ENCODE peak calls at places on chromosomes 4 and X, in five cellular contexts. One of them, this sample, is unnamed.

GRCh38 chrX:41758391-41758790 is 34.4 kb downstream of the GPR82 start:
- DNase-seq in endodermal cell: no peak
- DNase-seq in OCI-LY7: no peak
- DNase-seq in left lung: no peak
- DNase-seq in AG09309: no peak
- DNase-seq in this sample: no peak

GRCh38 chr4:4284827-4285618 is 4.9 kb downstream of the LYAR start:
- DNase-seq in endodermal cell: no peak
- DNase-seq in OCI-LY7: no peak
- DNase-seq in left lung: no peak
- DNase-seq in AG09309: no peak
- DNase-seq in this sample: no peak

GRCh38 chrX:22389544-22390243 is 117.0 kb downstream of the CBLL2 start:
- DNase-seq in endodermal cell: no peak
- DNase-seq in OCI-LY7: no peak
- DNase-seq in left lung: no peak
- DNase-seq in AG09309: no peak
- DNase-seq in this sample: no peak

GRCh38 chrX:48531359-48531954 is 8.1 kb upstream of the TBC1D25 start:
- DNase-seq in endodermal cell: no peak
- DNase-seq in OCI-LY7: no peak
- DNase-seq in left lung: no peak
- DNase-seq in AG09309: peak; percentile 49
- DNase-seq in this sample: no peak

GRCh38 chr4:1952046-1952700 is 56.6 kb downstream of the NELFA start:
- DNase-seq in endodermal cell: no peak
- DNase-seq in OCI-LY7: no peak
- DNase-seq in left lung: no peak
- DNase-seq in AG09309: no peak
- DNase-seq in this sample: no peak

GRCh38 chrX:154804564-154804956 is 725 bp downstream of the MPP1 start:
- DNase-seq in endodermal cell: no peak
- DNase-seq in OCI-LY7: no peak
- DNase-seq in left lung: no peak
- DNase-seq in AG09309: no peak
- DNase-seq in this sample: no peak

GRCh38 chrX:85992811-85993229 is 54.5 kb downstream of the CHM start:
- DNase-seq in endodermal cell: no peak
- DNase-seq in OCI-LY7: no peak
- DNase-seq in left lung: no peak
- DNase-seq in AG09309: no peak
- DNase-seq in this sample: no peak

GRCh38 chr4:166481739-166482138 is 608.7 kb downstream of the TLL1 start:
- DNase-seq in endodermal cell: no peak
- DNase-seq in OCI-LY7: no peak
- DNase-seq in left lung: no peak
- DNase-seq in AG09309: no peak
- DNase-seq in this sample: no peak

GRCh38 chr4:163554870-163555465 is 60.5 kb downstream of the TMA16 start:
- DNase-seq in endodermal cell: no peak
- DNase-seq in OCI-LY7: peak; percentile 68
- DNase-seq in left lung: no peak
- DNase-seq in AG09309: no peak
- DNase-seq in this sample: no peak

GRCh38 chrX:11309220-11309619 is 16.0 kb downstream of the AMELX start:
- DNase-seq in endodermal cell: no peak
- DNase-seq in OCI-LY7: no peak
- DNase-seq in left lung: no peak
- DNase-seq in AG09309: no peak
- DNase-seq in this sample: no peak

GRCh38 chrX:131816551-131817136 is 206.5 kb upstream of the STK26 start:
- DNase-seq in endodermal cell: no peak
- DNase-seq in OCI-LY7: peak; percentile 0
- DNase-seq in left lung: peak; percentile 75
- DNase-seq in AG09309: peak; percentile 71
- DNase-seq in this sample: peak; percentile 85

GRCh38 chr4:145681956-145682355 is 2.0 kb downstream of the C4orf51 start:
- DNase-seq in endodermal cell: no peak
- DNase-seq in OCI-LY7: no peak
- DNase-seq in left lung: no peak
- DNase-seq in AG09309: no peak
- DNase-seq in this sample: no peak

GRCh38 chr4:142516686-142517145 is 329.4 kb downstream of the INPP4B start:
- DNase-seq in endodermal cell: no peak
- DNase-seq in OCI-LY7: no peak
- DNase-seq in left lung: no peak
- DNase-seq in AG09309: peak; percentile 67
- DNase-seq in this sample: no peak

GRCh38 chr4:107094332-107094731 is 58.2 kb upstream of the DKK2 start:
- DNase-seq in endodermal cell: no peak
- DNase-seq in OCI-LY7: no peak
- DNase-seq in left lung: no peak
- DNase-seq in AG09309: peak; percentile 23
- DNase-seq in this sample: no peak

GRCh38 chr4:53152467-53152866 is 213.4 kb downstream of the SCFD2 start:
- DNase-seq in endodermal cell: no peak
- DNase-seq in OCI-LY7: no peak
- DNase-seq in left lung: no peak
- DNase-seq in AG09309: no peak
- DNase-seq in this sample: no peak

GRCh38 chr4:158444621-158445020 is 77.1 kb upstream of the RXFP1 start:
- DNase-seq in endodermal cell: no peak
- DNase-seq in OCI-LY7: no peak
- DNase-seq in left lung: no peak
- DNase-seq in AG09309: no peak
- DNase-seq in this sample: no peak

GRCh38 chr4:154744341-154744948 is 645 bp downstream of the LRAT start:
- DNase-seq in endodermal cell: no peak
- DNase-seq in OCI-LY7: no peak
- DNase-seq in left lung: no peak
- DNase-seq in AG09309: no peak
- DNase-seq in this sample: no peak

GRCh38 chrX:138298268-138298667 is 413.2 kb downstream of the FGF13 start:
- DNase-seq in endodermal cell: no peak
- DNase-seq in OCI-LY7: no peak
- DNase-seq in left lung: no peak
- DNase-seq in AG09309: no peak
- DNase-seq in this sample: no peak

GRCh38 chr4:12036450-12036849 is 607.8 kb upstream of the HS3ST1 start:
- DNase-seq in endodermal cell: no peak
- DNase-seq in OCI-LY7: no peak
- DNase-seq in left lung: no peak
- DNase-seq in AG09309: no peak
- DNase-seq in this sample: no peak

GRCh38 chr4:126267689-126268088 is 952.9 kb downstream of the FAT4 start:
- DNase-seq in endodermal cell: no peak
- DNase-seq in OCI-LY7: no peak
- DNase-seq in left lung: no peak
- DNase-seq in AG09309: peak; percentile 46
- DNase-seq in this sample: no peak

GRCh38 chr4:11611868-11612267 is 183.2 kb upstream of the HS3ST1 start:
- DNase-seq in endodermal cell: no peak
- DNase-seq in OCI-LY7: no peak
- DNase-seq in left lung: no peak
- DNase-seq in AG09309: no peak
- DNase-seq in this sample: no peak

GRCh38 chrX:16213970-16214369 is 46.7 kb downstream of the MAGEB17 start:
- DNase-seq in endodermal cell: no peak
- DNase-seq in OCI-LY7: no peak
- DNase-seq in left lung: no peak
- DNase-seq in AG09309: no peak
- DNase-seq in this sample: no peak

GRCh38 chrX:15547356-15547755 is 46.7 kb downstream of the BMX start:
- DNase-seq in endodermal cell: no peak
- DNase-seq in OCI-LY7: no peak
- DNase-seq in left lung: no peak
- DNase-seq in AG09309: no peak
- DNase-seq in this sample: no peak

GRCh38 chrX:34426334-34426733 is 230.8 kb downstream of the TMEM47 start:
- DNase-seq in endodermal cell: peak; percentile 65
- DNase-seq in OCI-LY7: no peak
- DNase-seq in left lung: no peak
- DNase-seq in AG09309: no peak
- DNase-seq in this sample: no peak

GRCh38 chr4:146335763-146336412 is 121.5 kb downstream of the REELD1 start:
- DNase-seq in endodermal cell: no peak
- DNase-seq in OCI-LY7: no peak
- DNase-seq in left lung: no peak
- DNase-seq in AG09309: no peak
- DNase-seq in this sample: no peak

GRCh38 chrX:43562372-43562771 is 93.7 kb upstream of the MAOA start:
- DNase-seq in endodermal cell: no peak
- DNase-seq in OCI-LY7: no peak
- DNase-seq in left lung: no peak
- DNase-seq in AG09309: no peak
- DNase-seq in this sample: no peak

GRCh38 chr4:176839656-176840055 is 46.9 kb upstream of the VEGFC start:
- DNase-seq in endodermal cell: no peak
- DNase-seq in OCI-LY7: no peak
- DNase-seq in left lung: no peak
- DNase-seq in AG09309: no peak
- DNase-seq in this sample: no peak

GRCh38 chr4:20305976-20306375 is 54.3 kb downstream of the SLIT2 start:
- DNase-seq in endodermal cell: no peak
- DNase-seq in OCI-LY7: no peak
- DNase-seq in left lung: no peak
- DNase-seq in AG09309: no peak
- DNase-seq in this sample: no peak

DNA sequence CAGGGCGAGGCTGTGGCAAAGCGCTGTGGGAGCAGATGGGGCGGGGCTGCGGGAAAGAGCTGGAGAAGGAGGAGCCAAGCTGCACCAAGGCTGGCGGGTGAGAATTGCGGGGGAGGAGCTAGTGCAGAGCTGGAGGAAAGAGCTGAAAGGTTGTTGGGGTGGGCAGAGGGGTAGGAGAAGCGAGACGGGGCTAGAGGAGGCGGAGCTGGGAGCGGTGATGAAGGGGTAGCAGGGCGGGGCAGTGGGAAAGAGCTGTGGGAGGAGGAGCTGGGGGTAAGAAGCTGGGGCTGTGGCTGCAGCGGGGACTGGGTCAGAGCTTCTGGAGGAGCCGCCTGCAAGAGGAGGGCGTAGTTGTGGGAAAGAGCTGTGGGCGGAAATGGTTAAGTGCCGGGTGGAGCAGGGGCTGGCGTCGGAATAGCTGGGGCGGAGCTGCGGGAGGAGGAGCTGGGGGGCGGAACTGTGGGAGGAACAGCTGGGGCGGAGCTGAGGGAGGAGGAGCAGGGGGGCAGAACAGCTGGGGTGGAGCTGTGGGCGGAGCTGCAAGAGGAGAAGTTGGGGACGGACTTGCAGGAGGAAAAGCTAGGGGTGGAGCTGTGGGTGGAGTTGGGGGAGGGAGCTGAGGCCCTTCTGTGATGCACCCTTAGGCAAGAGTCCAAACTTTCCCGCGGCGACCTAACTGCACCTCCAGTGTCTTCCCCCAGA is 1.9 kb upstream of the EOLA2 start:
- DNase-seq in endodermal cell: peak; percentile 97
- DNase-seq in OCI-LY7: peak; percentile 90
- DNase-seq in left lung: peak; percentile 97
- DNase-seq in AG09309: peak; percentile 97
- DNase-seq in this sample: peak; percentile 97
- TF ChIP-seq CTCF in endodermal cell: peak; percentile 60
- TF ChIP-seq CTCF in OCI-LY7: no peak
- TF ChIP-seq CTCF in left lung: peak; percentile 65
- TF ChIP-seq CTCF in AG09309: peak; percentile 63
- TF ChIP-seq CTCF in this sample: no peak

GRCh38 chrX:17860179-17860780 is 818 bp downstream of the RAI2 start:
- DNase-seq in endodermal cell: peak; percentile 57
- DNase-seq in OCI-LY7: no peak
- DNase-seq in left lung: no peak
- DNase-seq in AG09309: no peak
- DNase-seq in this sample: no peak

GRCh38 chrX:17859609-17860178 is 1.4 kb downstream of the RAI2 start:
- DNase-seq in endodermal cell: peak; percentile 62
- DNase-seq in OCI-LY7: no peak
- DNase-seq in left lung: no peak
- DNase-seq in AG09309: no peak
- DNase-seq in this sample: no peak

GRCh38 chrX:17861496-17862011 is 456 bp upstream of the RAI2 start:
- DNase-seq in endodermal cell: peak; percentile 46
- DNase-seq in OCI-LY7: no peak
- DNase-seq in left lung: no peak
- DNase-seq in AG09309: no peak
- DNase-seq in this sample: no peak

DNA sequence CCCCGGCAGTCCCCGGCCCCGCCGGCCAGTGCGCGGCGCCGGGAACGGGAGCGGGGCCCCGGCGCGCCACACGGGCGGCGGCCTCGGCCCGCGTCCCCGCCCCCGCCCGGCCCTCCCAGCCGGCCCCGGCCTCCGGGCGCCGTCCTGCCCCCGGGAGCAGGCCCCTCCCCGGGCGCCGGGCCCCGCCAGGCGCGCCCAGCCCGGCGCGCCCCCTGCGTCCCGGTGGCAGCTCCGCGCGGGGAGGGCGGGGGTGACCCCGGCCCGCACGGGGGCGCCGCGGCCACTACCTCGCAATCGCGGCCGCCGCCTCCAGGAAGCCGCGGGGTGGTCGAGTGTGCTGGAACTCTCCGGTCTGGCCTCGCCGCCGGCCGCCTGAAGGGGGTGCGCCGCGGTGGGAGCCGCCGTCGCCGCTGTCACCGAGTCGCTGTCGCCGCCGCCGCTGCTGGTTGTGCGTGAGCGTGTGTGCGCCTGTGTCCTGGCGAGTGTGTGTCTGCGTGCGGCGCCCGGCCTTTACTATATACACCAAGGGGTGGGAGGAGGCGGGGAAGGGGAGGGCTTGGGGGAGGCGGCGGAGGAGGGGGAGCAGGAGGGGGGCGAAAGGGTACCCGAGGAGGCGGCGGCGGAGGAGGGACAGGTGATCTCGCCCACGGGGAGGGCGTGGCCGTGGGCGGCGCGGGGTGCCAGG is at the start of gene RAI2:
- DNase-seq in endodermal cell: peak; percentile 78
- DNase-seq in OCI-LY7: no peak
- DNase-seq in left lung: no peak
- DNase-seq in AG09309: no peak
- DNase-seq in this sample: no peak
- TF ChIP-seq CTCF in endodermal cell: peak; percentile 57
- TF ChIP-seq CTCF in OCI-LY7: no peak
- TF ChIP-seq CTCF in left lung: no peak
- TF ChIP-seq CTCF in AG09309: no peak
- TF ChIP-seq CTCF in this sample: no peak

GRCh38 chrX:153299855-153300254 is 21.7 kb downstream of the PNMA6F start:
- DNase-seq in endodermal cell: no peak
- DNase-seq in OCI-LY7: no peak
- DNase-seq in left lung: no peak
- DNase-seq in AG09309: no peak
- DNase-seq in this sample: no peak
- TF ChIP-seq CTCF in endodermal cell: no peak
- TF ChIP-seq CTCF in OCI-LY7: no peak
- TF ChIP-seq CTCF in left lung: no peak
- TF ChIP-seq CTCF in AG09309: no peak
- TF ChIP-seq CTCF in this sample: no peak

DNA sequence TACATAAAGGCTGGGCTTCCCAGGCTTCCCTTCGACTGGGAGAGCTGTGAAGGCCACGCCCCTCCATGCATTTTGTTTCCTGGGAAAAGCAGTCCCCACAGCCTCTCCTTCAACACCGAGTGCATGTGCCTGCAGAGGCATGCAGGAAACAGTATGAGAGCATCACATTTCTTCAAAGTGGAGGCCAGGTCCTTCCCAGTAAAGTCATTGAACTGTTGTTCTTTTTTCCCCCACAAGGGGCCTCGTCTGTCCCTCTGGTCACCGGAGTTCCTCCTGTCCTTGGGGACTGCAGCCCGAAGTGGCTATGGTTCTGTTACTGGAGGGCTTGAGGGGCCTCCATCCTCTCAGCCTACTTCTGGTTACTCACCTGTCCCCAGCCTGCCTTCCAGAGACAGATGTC is 56.0 kb downstream of the RAI2 start:
- DNase-seq in endodermal cell: peak; percentile 64
- DNase-seq in OCI-LY7: no peak
- DNase-seq in left lung: no peak
- DNase-seq in AG09309: no peak
- DNase-seq in this sample: no peak
- TF ChIP-seq CTCF in endodermal cell: peak; percentile 63
- TF ChIP-seq CTCF in OCI-LY7: no peak
- TF ChIP-seq CTCF in left lung: no peak
- TF ChIP-seq CTCF in AG09309: peak; percentile 11
- TF ChIP-seq CTCF in this sample: no peak